ENCODE peak calls at places on chromosomes 16 and 17, in eight cellular contexts. V is NCI-H2171 treated with DMSO at 0.1 percent for 48 hours; Q is NCI-H524; U is stimulated activated CD8-positive, alpha-beta memory T cell treated with anti-CD3 and anti-CD28 coated beads, Interleukin-2, amount 100 ng/mL, for 48 hours; B is H9; N is left cardiac atrium; E is lung microvascular endothelial cell; Y is esophagus squamous epithelium. H is an unnamed sample.

GRCh38 chr17:35947156-35947585 is 3.7 kb upstream of the LYZL6 start:
- DNase-seq in V (peak), Q (peak), U (peak), B (peak), N (no peak), E (peak), Y (peak), H (no peak)

GRCh38 chr16:1775006-1775845 is 2.3 kb upstream of the MRPS34 start:
- DNase-seq in V (no peak), Q (no peak), U (no peak), B (no peak), N (no peak), E (no peak), Y (no peak), H (no peak)

GRCh38 chr16:15976225-15976812 is 26.9 kb downstream of the ABCC1 start:
- DNase-seq in V (no peak), Q (peak), U (no peak), B (no peak), N (no peak), E (no peak), Y (no peak), H (no peak)

GRCh38 chr17:2796164-2797140 is at the start of gene RAP1GAP2:
- DNase-seq in V (no peak), Q (no peak), U (peak), B (no peak), N (peak), E (no peak), Y (peak), H (peak)

GRCh38 chr17:72219824-72220473 is 99.1 kb downstream of the SOX9 start:
- DNase-seq in V (no peak), Q (no peak), U (no peak), B (peak), N (no peak), E (no peak), Y (no peak), H (no peak)

GRCh38 chr16:61715392-61715791 is 320.8 kb downstream of the CDH8 start:
- DNase-seq in V (no peak), Q (no peak), U (no peak), B (no peak), N (no peak), E (no peak), Y (no peak), H (no peak)

GRCh38 chr16:18958621-18959578 is 24.8 kb upstream of the TMC7 start:
- DNase-seq in V (no peak), Q (no peak), U (no peak), B (no peak), N (no peak), E (no peak), Y (no peak), H (no peak)

GRCh38 chr17:55783684-55784245 is 32.9 kb downstream of the PCTP start:
- DNase-seq in V (no peak), Q (peak), U (no peak), B (peak), N (peak), E (peak), Y (no peak), H (no peak)

GRCh38 chr16:86664518-86665318 is 86.4 kb downstream of the FOXL1 start:
- DNase-seq in V (no peak), Q (no peak), U (peak), B (no peak), N (peak), E (peak), Y (no peak), H (no peak)

GRCh38 chr16:49857423-49858181 is 1.7 kb upstream of the ZNF423 start:
- DNase-seq in V (peak), Q (peak), U (no peak), B (peak), N (peak), E (peak), Y (no peak), H (peak)

GRCh38 chr16:53773881-53774280 is 69.9 kb downstream of the FTO start:
- DNase-seq in V (no peak), Q (no peak), U (no peak), B (no peak), N (no peak), E (no peak), Y (no peak), H (no peak)

GRCh38 chr16:35425270-35425669 is 1965.9 kb downstream of the TP53TG3F start:
- DNase-seq in V (no peak), Q (no peak), U (no peak), B (no peak), N (no peak), E (no peak), Y (no peak), H (no peak)

GRCh38 chr16:69839798-69840409 is 77.8 kb downstream of the WWP2 start:
- DNase-seq in V (peak), Q (peak), U (no peak), B (no peak), N (peak), E (peak), Y (no peak), H (no peak)

GRCh38 chr17:15431766-15432165 is 35.7 kb downstream of the CDRT4 start:
- DNase-seq in V (no peak), Q (no peak), U (no peak), B (no peak), N (no peak), E (no peak), Y (no peak), H (no peak)

GRCh38 chr16:69424935-69425784 is 741 bp downstream of the CYB5B start:
- DNase-seq in V (peak), Q (peak), U (no peak), B (no peak), N (no peak), E (no peak), Y (no peak), H (no peak)

GRCh38 chr17:72788950-72789585 is 303.4 kb downstream of the SLC39A11 start:
- DNase-seq in V (no peak), Q (no peak), U (no peak), B (no peak), N (no peak), E (no peak), Y (no peak), H (no peak)

GRCh38 chr17:75587718-75588545 is at the start of gene MYO15B:
- DNase-seq in V (peak), Q (peak), U (peak), B (peak), N (peak), E (peak), Y (no peak), H (peak)

GRCh38 chr17:19262650-19263620 is 25.8 kb downstream of the EPN2 start:
- DNase-seq in V (no peak), Q (no peak), U (peak), B (no peak), N (peak), E (no peak), Y (no peak), H (peak)

GRCh38 chr17:49132699-49133364 is at the start of gene B4GALNT2:
- DNase-seq in V (no peak), Q (peak), U (no peak), B (peak), N (no peak), E (no peak), Y (no peak), H (no peak)

GRCh38 chr17:35129973-35130351 is 8.5 kb downstream of the FNDC8 start:
- DNase-seq in V (no peak), Q (no peak), U (no peak), B (no peak), N (no peak), E (no peak), Y (no peak), H (no peak)

GRCh38 chr16:9049241-9049640 is 42.2 kb upstream of the HAPSTR1 start:
- DNase-seq in V (no peak), Q (no peak), U (no peak), B (no peak), N (no peak), E (no peak), Y (no peak), H (no peak)

GRCh38 chr17:41547378-41547841 is 19.3 kb upstream of the KRT19 start:
- DNase-seq in V (no peak), Q (no peak), U (no peak), B (no peak), N (no peak), E (no peak), Y (no peak), H (no peak)

GRCh38 chr17:46063239-46063638 is 64.2 kb downstream of the STH start:
- DNase-seq in V (no peak), Q (no peak), U (no peak), B (no peak), N (no peak), E (no peak), Y (no peak), H (no peak)